ENCODE peak calls at places on chromosome 17, in ten cellular contexts. N, G, K, M, F, J, A, Q, W and U are unnamed samples.

GRCh38 chr17:49691086-49691676 is 13.3 kb upstream of the SPOP start:
- DNase-seq in N (no peak), G (no peak), K (no peak), M (no peak), F (no peak), J (peak; percentile 82), A (no peak), Q (no peak), W (peak; percentile 91), U (no peak)

GRCh38 chr17:65431116-65431515 is 130.3 kb downstream of the AXIN2 start:
- DNase-seq in N (no peak), G (no peak), K (no peak), M (no peak), F (no peak), J (no peak), A (no peak), Q (no peak), W (no peak), U (no peak)

GRCh38 chr17:9350083-9350482 is 225.5 kb downstream of the STX8 start:
- DNase-seq in N (no peak), G (no peak), K (no peak), M (no peak), F (peak; percentile 91), J (no peak), A (no peak), Q (no peak), W (no peak), U (no peak)

GRCh38 chr17:36124879-36125824 is 21.5 kb downstream of the CCL4 start:
- DNase-seq in N (no peak), G (peak; percentile 59), K (no peak), M (peak; percentile 28), F (no peak), J (no peak), A (peak; percentile 7), Q (no peak), W (no peak), U (no peak)

GRCh38 chr17:74332763-74333220 is 6.8 kb downstream of the KIF19 start:
- DNase-seq in N (no peak), G (peak; percentile 44), K (no peak), M (no peak), F (no peak), J (no peak), A (no peak), Q (no peak), W (no peak), U (no peak)

GRCh38 chr17:50122945-50123344 is 7.0 kb downstream of the SAMD14 start:
- DNase-seq in N (no peak), G (no peak), K (no peak), M (no peak), F (no peak), J (no peak), A (no peak), Q (no peak), W (no peak), U (no peak)

GRCh38 chr17:7441202-7441705 is 1.9 kb downstream of the FGF11 start:
- DNase-seq in N (no peak), G (no peak), K (no peak), M (peak; percentile 44), F (no peak), J (no peak), A (no peak), Q (no peak), W (no peak), U (no peak)

GRCh38 chr17:10556301-10557005 is 7.0 kb upstream of the MYH2 start:
- DNase-seq in N (no peak), G (no peak), K (no peak), M (no peak), F (no peak), J (no peak), A (no peak), Q (no peak), W (no peak), U (no peak)

GRCh38 chr17:57861737-57862409 is 12.0 kb upstream of the MRPS23 start:
- DNase-seq in N (peak; percentile 69), G (no peak), K (peak; percentile 83), M (peak; percentile 73), F (no peak), J (peak; percentile 81), A (no peak), Q (no peak), W (peak; percentile 49), U (no peak)

GRCh38 chr17:71330099-71330375 is 790.8 kb upstream of the SOX9 start:
- DNase-seq in N (no peak), G (no peak), K (no peak), M (no peak), F (no peak), J (no peak), A (no peak), Q (no peak), W (no peak), U (no peak)

GRCh38 chr17:7479389-7480192 is at the start of gene ZBTB4:
- DNase-seq in N (peak; percentile 60), G (peak; percentile 35), K (peak; percentile 86), M (peak; percentile 56), F (no peak), J (peak; percentile 68), A (peak; percentile 64), Q (peak; percentile 63), W (peak; percentile 66), U (peak; percentile 73)

GRCh38 chr17:9242497-9242881 is 221.2 kb downstream of the NTN1 start:
- DNase-seq in N (no peak), G (no peak), K (peak; percentile 75), M (no peak), F (no peak), J (no peak), A (no peak), Q (no peak), W (no peak), U (no peak)

GRCh38 chr17:64096037-64096436 is 33.9 kb downstream of the ERN1 start:
- DNase-seq in N (no peak), G (no peak), K (no peak), M (no peak), F (no peak), J (no peak), A (no peak), Q (no peak), W (no peak), U (no peak)

GRCh38 chr17:1323336-1323735 is 43.9 kb downstream of the TRARG1 start:
- DNase-seq in N (no peak), G (no peak), K (peak; percentile 20), M (peak; percentile 71), F (no peak), J (no peak), A (peak; percentile 20), Q (no peak), W (peak; percentile 73), U (no peak)

GRCh38 chr17:1590031-1590746 is 27.6 kb upstream of the PITPNA start:
- DNase-seq in N (peak; percentile 99), G (no peak), K (no peak), M (no peak), F (peak; percentile 89), J (peak; percentile 92), A (no peak), Q (no peak), W (peak; percentile 36), U (no peak)

GRCh38 chr17:7027335-7027734 is 4.5 kb downstream of the BCL6B start:
- DNase-seq in N (no peak), G (no peak), K (no peak), M (peak; percentile 34), F (no peak), J (no peak), A (no peak), Q (no peak), W (no peak), U (no peak)

GRCh38 chr17:8173871-8174322 is 2.3 kb downstream of the TMEM107 start:
- DNase-seq in N (no peak), G (peak; percentile 44), K (no peak), M (peak; percentile 69), F (no peak), J (no peak), A (no peak), Q (no peak), W (no peak), U (no peak)

GRCh38 chr17:15197229-15197628 is 67.9 kb downstream of the PMP22 start:
- DNase-seq in N (no peak), G (no peak), K (no peak), M (no peak), F (no peak), J (no peak), A (no peak), Q (no peak), W (no peak), U (no peak)

GRCh38 chr17:40645932-40646331 is 1.7 kb downstream of the SMARCE1 start:
- DNase-seq in N (no peak), G (no peak), K (no peak), M (no peak), F (no peak), J (no peak), A (no peak), Q (no peak), W (no peak), U (no peak)

GRCh38 chr17:17055286-17056166 is 13.3 kb downstream of the MPRIP start:
- DNase-seq in N (no peak), G (no peak), K (peak; percentile 39), M (peak; percentile 30), F (peak; percentile 35), J (peak; percentile 44), A (no peak), Q (no peak), W (no peak), U (no peak)

GRCh38 chr17:79659376-79659775 is 48.5 kb upstream of the RBFOX3 start:
- DNase-seq in N (no peak), G (no peak), K (peak; percentile 14), M (no peak), F (no peak), J (no peak), A (no peak), Q (no peak), W (no peak), U (no peak)

GRCh38 chr17:63454915-63455314 is 8.8 kb upstream of the CYB561 start:
- DNase-seq in N (no peak), G (no peak), K (no peak), M (no peak), F (no peak), J (no peak), A (no peak), Q (no peak), W (no peak), U (no peak)

GRCh38 chr17:81383504-81384421 is 11.5 kb upstream of the BAHCC1 start:
- DNase-seq in N (no peak), G (no peak), K (no peak), M (no peak), F (no peak), J (no peak), A (no peak), Q (no peak), W (no peak), U (no peak)

GRCh38 chr17:59487161-59487873 is 78.1 kb upstream of the DHX40 start:
- DNase-seq in N (no peak), G (no peak), K (no peak), M (no peak), F (no peak), J (no peak), A (no peak), Q (no peak), W (no peak), U (no peak)

GRCh38 chr17:81253358-81254131 is 14.4 kb downstream of the NDUFAF8 start:
- DNase-seq in N (peak; percentile 62), G (peak; percentile 63), K (no peak), M (no peak), F (no peak), J (no peak), A (peak; percentile 63), Q (peak; percentile 31), W (peak; percentile 53), U (peak; percentile 64)

GRCh38 chr17:7258731-7259554 is 3.3 kb downstream of the CLDN7 start:
- DNase-seq in N (no peak), G (no peak), K (no peak), M (no peak), F (peak; percentile 80), J (no peak), A (no peak), Q (no peak), W (no peak), U (no peak)

GRCh38 chr17:45894022-45894784 is at the start of gene MAPT:
- DNase-seq in N (peak; percentile 93), G (peak; percentile 76), K (peak; percentile 98), M (peak; percentile 90), F (peak; percentile 87), J (peak; percentile 93), A (peak; percentile 75), Q (peak; percentile 65), W (peak; percentile 95), U (peak; percentile 82)

GRCh38 chr17:49952912-49953497 is 16.0 kb upstream of the DLX4 start:
- DNase-seq in N (no peak), G (no peak), K (no peak), M (no peak), F (no peak), J (no peak), A (peak; percentile 23), Q (no peak), W (no peak), U (no peak)